ENCODE peak calls at places on chromosomes 6 and 20, in seven cellular contexts. I is CD8-positive, alpha-beta T cell; S is spleen; B is tibial nerve; H is HFF-Myc; Q is BJ; T is lower lobe of right lung. X is an unnamed sample.

GRCh38 chr20:6898928-6899327 is 131.4 kb downstream of the BMP2 start:
- DNase-seq in I (no peak), S (no peak), B (no peak), H (no peak), Q (no peak), T (no peak), X (no peak)

GRCh38 chr6:143141442-143141841 is 80.8 kb downstream of the AIG1 start:
- DNase-seq in I (no peak), S (no peak), B (no peak), H (peak), Q (peak), T (no peak), X (no peak)

GRCh38 chr6:44464051-44464450 is 76.5 kb downstream of the CDC5L start:
- DNase-seq in I (no peak), S (no peak), B (no peak), H (no peak), Q (no peak), T (no peak), X (no peak)

GRCh38 chr6:107046316-107046715 is 18.3 kb downstream of the MTRES1 start:
- DNase-seq in I (no peak), S (no peak), B (no peak), H (no peak), Q (no peak), T (no peak), X (no peak)

GRCh38 chr20:62739067-62739466 is 30.4 kb downstream of the NTSR1 start:
- DNase-seq in I (no peak), S (peak), B (no peak), H (no peak), Q (no peak), T (no peak), X (no peak)

GRCh38 chr6:147035891-147036290 is 168.3 kb upstream of the STXBP5 start:
- DNase-seq in I (no peak), S (no peak), B (no peak), H (no peak), Q (no peak), T (no peak), X (no peak)

GRCh38 chr6:16651871-16652270 is 109.4 kb downstream of the ATXN1 start:
- DNase-seq in I (no peak), S (no peak), B (no peak), H (no peak), Q (no peak), T (no peak), X (peak)

GRCh38 chr6:129661478-129662405 is 48.2 kb downstream of the ARHGAP18 start:
- DNase-seq in I (no peak), S (no peak), B (no peak), H (no peak), Q (no peak), T (no peak), X (no peak)

GRCh38 chr6:164039954-164040375 is 625.4 kb downstream of the QKI start:
- DNase-seq in I (no peak), S (peak), B (no peak), H (no peak), Q (no peak), T (peak), X (no peak)

GRCh38 chr6:111503194-111503593 is 20.2 kb upstream of the REV3L start:
- DNase-seq in I (no peak), S (no peak), B (no peak), H (no peak), Q (no peak), T (no peak), X (no peak)

GRCh38 chr20:44800398-44801046 is 9.8 kb downstream of the RIMS4 start:
- DNase-seq in I (no peak), S (no peak), B (no peak), H (no peak), Q (no peak), T (no peak), X (no peak)

GRCh38 chr20:62485062-62485700 is 9.4 kb upstream of the GATA5 start:
- DNase-seq in I (no peak), S (no peak), B (no peak), H (no peak), Q (no peak), T (no peak), X (no peak)

GRCh38 chr6:143125455-143125854 is 64.8 kb downstream of the AIG1 start:
- DNase-seq in I (no peak), S (no peak), B (no peak), H (no peak), Q (no peak), T (no peak), X (no peak)

GRCh38 chr6:135254471-135254870 is 73.4 kb downstream of the MYB start:
- DNase-seq in I (no peak), S (no peak), B (no peak), H (no peak), Q (no peak), T (no peak), X (no peak)

GRCh38 chr6:144345451-144345850 is 60.3 kb downstream of the UTRN start:
- DNase-seq in I (no peak), S (no peak), B (no peak), H (no peak), Q (no peak), T (no peak), X (no peak)
- H3K4me3 ChIP-seq in I (peak), S (no peak), B (no peak), H (no peak), Q (no peak), T (peak), X (peak)

GRCh38 chr6:52552278-52552643 is 24.6 kb downstream of the TRAM2 start:
- DNase-seq in I (no peak), S (no peak), B (no peak), H (no peak), Q (no peak), T (no peak), X (no peak)
- H3K4me3 ChIP-seq in I (no peak), S (no peak), B (no peak), H (no peak), Q (no peak), T (no peak), X (no peak)

GRCh38 chr6:152698692-152699091 is 995 bp downstream of the MYCT1 start:
- DNase-seq in I (no peak), S (no peak), B (no peak), H (no peak), Q (no peak), T (no peak), X (no peak)
- H3K4me3 ChIP-seq in I (no peak), S (peak), B (no peak), H (no peak), Q (no peak), T (peak), X (no peak)

GRCh38 chr20:11675920-11676617 is 241.6 kb upstream of the BTBD3 start:
- DNase-seq in I (no peak), S (no peak), B (no peak), H (no peak), Q (no peak), T (no peak), X (no peak)
- H3K4me3 ChIP-seq in I (no peak), S (no peak), B (no peak), H (no peak), Q (no peak), T (no peak), X (no peak)

GRCh38 chr6:167933290-167933689 is 64.2 kb upstream of the KIF25 start:
- DNase-seq in I (no peak), S (no peak), B (no peak), H (no peak), Q (no peak), T (no peak), X (no peak)
- H3K4me3 ChIP-seq in I (no peak), S (no peak), B (no peak), H (no peak), Q (no peak), T (peak), X (no peak)

DNA sequence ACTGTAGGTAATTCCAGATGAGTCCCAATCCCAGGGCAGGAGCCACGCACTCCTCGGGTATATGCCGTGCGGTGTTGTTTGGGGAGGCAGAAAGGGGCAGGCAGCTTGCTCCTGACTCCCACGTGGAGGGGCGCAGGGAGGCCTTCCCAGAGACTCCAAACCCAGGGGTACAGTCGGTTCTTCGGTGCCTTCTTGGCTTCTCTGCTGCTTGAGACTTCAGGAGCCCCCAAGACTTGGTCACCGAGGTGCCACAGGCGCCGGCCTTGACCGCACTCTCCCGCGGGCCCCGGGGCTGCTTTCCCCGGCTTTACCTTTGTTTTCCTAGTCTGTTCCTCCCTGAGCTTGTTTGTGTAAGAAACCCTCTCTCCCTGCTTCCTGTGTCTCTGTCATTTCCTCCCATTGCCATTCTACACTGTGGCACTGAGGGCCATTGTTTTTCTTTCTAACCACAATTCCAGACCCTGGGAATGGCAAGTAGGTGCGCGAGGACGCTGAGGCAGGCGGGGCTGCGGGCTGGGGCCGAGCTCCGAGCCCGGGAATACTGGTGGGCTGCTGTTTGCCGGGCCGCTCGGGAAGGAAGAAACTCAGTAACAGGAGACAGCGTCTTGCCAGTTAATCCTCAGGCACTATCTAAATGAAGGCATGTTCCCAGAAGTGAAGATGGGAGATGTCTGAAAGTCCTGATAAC is 215.6 kb upstream of the HEY2 start:
- DNase-seq in I (no peak), S (no peak), B (no peak), H (no peak), Q (no peak), T (no peak), X (no peak)
- H3K4me3 ChIP-seq in I (no peak), S (no peak), B (no peak), H (no peak), Q (no peak), T (peak), X (no peak)

GRCh38 chr6:32184084-32184640 is at the start of gene AGER:
- DNase-seq in I (no peak), S (peak), B (no peak), H (no peak), Q (no peak), T (no peak), X (no peak)
- H3K4me3 ChIP-seq in I (no peak), S (no peak), B (no peak), H (no peak), Q (no peak), T (peak), X (no peak)

GRCh38 chr6:28355743-28356665 is 6.3 kb downstream of the ZKSCAN3 start:
- DNase-seq in I (peak), S (peak), B (peak), H (peak), Q (peak), T (peak), X (peak)

GRCh38 chr6:28356666-28357020 is 6.9 kb downstream of the ZKSCAN3 start:
- DNase-seq in I (no peak), S (peak), B (no peak), H (no peak), Q (no peak), T (no peak), X (no peak)

GRCh38 chr6:28353981-28354676 is 4.4 kb downstream of the ZKSCAN3 start:
- DNase-seq in I (no peak), S (no peak), B (no peak), H (no peak), Q (no peak), T (peak), X (no peak)

GRCh38 chr6:28353356-28353755 is 3.6 kb downstream of the ZKSCAN3 start:
- DNase-seq in I (no peak), S (no peak), B (no peak), H (no peak), Q (no peak), T (no peak), X (no peak)

DNA sequence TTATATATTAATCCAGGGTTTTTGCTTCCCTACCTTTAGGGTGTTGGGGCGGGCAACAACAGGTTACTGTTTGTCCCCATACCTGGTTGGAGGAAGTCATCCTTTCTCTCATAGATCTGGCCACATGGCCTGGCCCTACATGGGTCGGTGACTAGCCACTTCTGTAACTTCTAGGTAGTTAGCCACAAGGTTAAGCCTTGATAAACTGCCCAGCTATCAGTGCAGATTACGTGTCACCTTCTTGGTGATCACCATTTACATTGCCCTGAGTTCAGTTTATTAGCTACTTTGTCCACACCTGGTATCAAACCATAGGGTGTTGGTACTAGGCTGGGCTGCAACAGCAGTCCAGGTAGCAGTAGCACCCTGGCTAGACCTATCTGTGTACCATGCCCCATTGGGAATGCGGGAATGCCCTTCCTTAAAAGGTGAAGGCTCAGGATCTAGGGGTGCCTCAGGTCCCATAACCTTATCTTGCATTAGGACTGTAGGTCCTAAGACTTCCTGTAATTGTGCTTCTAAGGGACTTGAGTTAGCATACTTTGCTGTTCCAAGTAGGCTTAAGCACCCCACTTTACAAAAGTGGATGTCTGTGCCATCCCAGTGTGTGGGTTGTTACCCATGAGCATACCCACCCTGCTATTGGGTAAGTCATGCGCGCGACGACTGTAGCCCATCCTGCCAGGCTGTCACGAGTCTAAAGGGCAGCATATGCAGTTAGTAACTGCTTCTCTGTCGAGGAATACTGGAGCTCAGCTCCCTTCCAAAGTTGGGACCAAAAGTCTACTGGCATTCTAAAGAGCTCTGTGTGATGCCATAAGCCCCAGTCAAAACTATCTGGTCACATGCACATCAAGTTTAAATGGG is 5.2 kb downstream of the ZKSCAN3 start:
- DNase-seq in I (no peak), S (no peak), B (no peak), H (no peak), Q (no peak), T (no peak), X (no peak)
- H3K4me3 ChIP-seq in I (no peak), S (no peak), B (no peak), H (peak), Q (no peak), T (peak), X (no peak)